ENCODE peak calls at places on chromosomes 12 and 14, in nine cellular contexts. F, L, U, G, B, R, Q, J and Y are unnamed samples. For H3K4me1, the result is how much of the 10 kb centered on the place peaks cover.

GRCh38 chr14:31084385-31084784 is 58.2 kb upstream of the STRN3 start:
- DNase-seq in U (no peak), J (no peak), F (peak), Q (no peak), L (no peak), B (no peak), G (no peak), R (no peak), Y (no peak)

GRCh38 chr12:75781532-75782046 is 250.0 kb downstream of the PHLDA1 start:
- DNase-seq in U (no peak), B (no peak), Q (no peak), L (peak), J (no peak), F (no peak), R (no peak), G (peak), Y (no peak)

GRCh38 chr12:126055521-126055920 is 990.3 kb downstream of the AACS start:
- DNase-seq in L (peak), G (no peak), F (no peak), J (no peak), B (no peak), Q (no peak), U (no peak), R (no peak), Y (no peak)

GRCh38 chr12:94263011-94263786 is 114.8 kb downstream of the PLXNC1 start:
- DNase-seq in U (no peak), R (no peak), B (no peak), J (no peak), Q (peak), F (peak), G (no peak), L (no peak), Y (no peak)

GRCh38 chr12:19462441-19462840 is 23.1 kb downstream of the AEBP2 start:
- DNase-seq in G (no peak), L (no peak), J (no peak), F (no peak), R (no peak), Q (no peak), B (no peak), U (no peak), Y (no peak)

GRCh38 chr14:96461950-96462798 is 40.0 kb upstream of the PAPOLA start:
- DNase-seq in L (no peak), Q (no peak), J (no peak), R (peak), U (no peak), G (no peak), B (no peak), F (peak), Y (no peak)

GRCh38 chr12:124495194-124495983 is 72.0 kb downstream of the NCOR2 start:
- DNase-seq in R (no peak), U (no peak), B (no peak), G (no peak), J (no peak), L (no peak), F (no peak), Q (no peak), Y (no peak)

GRCh38 chr12:99920561-99920960 is 64.2 kb downstream of the ANKS1B start:
- DNase-seq in Q (no peak), G (no peak), R (no peak), F (peak), J (no peak), L (no peak), B (no peak), U (no peak), Y (no peak)

GRCh38 chr12:63403256-63403655 is 252.3 kb upstream of the AVPR1A start:
- DNase-seq in J (no peak), G (no peak), L (no peak), F (no peak), B (no peak), R (no peak), Q (no peak), U (no peak), Y (no peak)

GRCh38 chr14:63492391-63492790 is 50.8 kb downstream of the PPP2R5E start:
- DNase-seq in Q (no peak), L (peak), J (no peak), R (no peak), G (no peak), B (no peak), U (no peak), F (no peak), Y (no peak)

GRCh38 chr12:1369942-1370620 is 224.3 kb downstream of the FBXL14 start:
- DNase-seq in Q (no peak), R (no peak), B (no peak), G (no peak), J (no peak), F (no peak), L (peak), U (no peak), Y (no peak)

GRCh38 chr14:60301685-60302084 is 52.7 kb downstream of the PPM1A start:
- DNase-seq in L (no peak), R (no peak), B (no peak), G (no peak), J (no peak), U (no peak), F (no peak), Q (no peak), Y (no peak)

GRCh38 chr12:3065300-3065699 is 11.9 kb upstream of the TSPAN9 start:
- DNase-seq in G (no peak), F (no peak), Q (no peak), L (no peak), J (no peak), B (no peak), R (no peak), U (no peak), Y (no peak)

GRCh38 chr12:19529933-19530630 is 90.8 kb downstream of the AEBP2 start:
- DNase-seq in R (no peak), L (peak), Q (no peak), F (no peak), G (no peak), U (no peak), B (no peak), J (no peak), Y (no peak)

GRCh38 chr14:105087963-105088811 is 23.0 kb upstream of the GPR132 start:
- DNase-seq in G (peak), F (peak), Q (peak), R (peak), J (peak), B (peak), L (peak), U (peak), Y (peak)

GRCh38 chr14:73243341-73243740 is 6.0 kb downstream of the PAPLN start:
- DNase-seq in Q (no peak), F (no peak), U (no peak), B (no peak), G (no peak), L (no peak), R (no peak), J (no peak), Y (no peak)

GRCh38 chr12:52636592-52637258 is 15.3 kb downstream of the KRT2 start:
- DNase-seq in G (no peak), L (no peak), U (no peak), B (peak), J (no peak), F (no peak), Q (no peak), R (no peak), Y (no peak)

GRCh38 chr12:78571953-78572352 is 292.6 kb upstream of the SYT1 start:
- DNase-seq in G (no peak), U (no peak), F (peak), Q (peak), L (no peak), B (no peak), J (no peak), R (no peak), Y (no peak)

GRCh38 chr12:3176754-3177153 is 99.6 kb downstream of the TSPAN9 start:
- DNase-seq in L (no peak), U (no peak), Q (no peak), G (no peak), J (no peak), F (no peak), R (no peak), B (no peak), Y (no peak)

GRCh38 chr14:61627612-61628011 is 67.7 kb upstream of the HIF1A start:
- DNase-seq in U (no peak), Q (no peak), R (no peak), B (no peak), J (no peak), F (no peak), G (no peak), L (no peak), Y (no peak)

GRCh38 chr14:33488547-33488946 is 462.3 kb downstream of the EGLN3 start:
- DNase-seq in Q (no peak), R (no peak), U (no peak), F (no peak), G (no peak), J (no peak), L (no peak), B (no peak), Y (no peak)

GRCh38 chr12:50542448-50542847 is 37.7 kb downstream of the DIP2B start:
- DNase-seq in R (no peak), U (no peak), J (no peak), B (no peak), G (peak), L (peak), Q (no peak), F (no peak), Y (no peak)

GRCh38 chr14:85214471-85214870 is 315.5 kb upstream of the FLRT2 start:
- DNase-seq in R (no peak), J (no peak), F (no peak), U (no peak), G (no peak), L (peak), B (no peak), Q (no peak), Y (no peak)

DNA sequence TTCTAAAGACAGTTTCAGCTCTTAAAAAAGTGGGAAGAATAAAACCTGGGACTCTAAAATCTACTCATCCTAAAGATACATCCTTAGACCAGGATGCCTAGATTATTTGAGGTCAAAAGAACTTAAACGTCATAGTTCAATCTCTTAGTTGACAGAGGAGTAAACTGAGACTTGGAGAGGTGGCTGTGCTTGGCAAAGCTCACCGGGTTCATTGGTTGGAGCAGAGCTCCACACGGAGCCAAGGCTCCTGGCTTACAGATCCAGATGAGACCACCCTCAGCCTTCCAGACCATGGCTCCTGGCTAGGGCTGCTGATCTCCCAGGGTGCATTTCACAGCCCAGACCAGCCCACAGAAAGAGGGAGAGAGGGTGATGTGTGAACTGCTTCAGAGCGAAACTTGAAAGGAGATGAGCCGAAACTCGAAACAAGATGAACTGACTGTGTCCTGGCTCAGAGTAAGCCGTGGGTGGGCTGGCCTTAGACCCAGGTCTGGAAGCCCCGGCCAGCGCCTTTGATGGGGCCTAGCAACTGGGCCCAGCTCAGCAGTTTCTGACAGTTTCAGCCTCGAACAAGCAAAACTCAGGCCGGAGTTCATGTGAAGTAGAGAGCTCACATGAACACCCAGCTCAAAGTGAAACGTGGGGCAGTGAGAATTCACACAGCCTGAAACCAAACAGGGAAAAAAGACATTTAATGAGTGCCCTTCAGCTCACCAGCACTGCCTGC is 1044.8 kb downstream of the BCL11B start:
- DNase-seq in J (no peak), Q (no peak), F (no peak), U (no peak), B (no peak), L (no peak), R (no peak), G (no peak), Y (no peak)
- H3K4me1 ChIP-seq in J (under half), Q (under half), F (under half), U (under half), B (under half), L (under half), R (under half), G (under half), Y (under half)

DNA sequence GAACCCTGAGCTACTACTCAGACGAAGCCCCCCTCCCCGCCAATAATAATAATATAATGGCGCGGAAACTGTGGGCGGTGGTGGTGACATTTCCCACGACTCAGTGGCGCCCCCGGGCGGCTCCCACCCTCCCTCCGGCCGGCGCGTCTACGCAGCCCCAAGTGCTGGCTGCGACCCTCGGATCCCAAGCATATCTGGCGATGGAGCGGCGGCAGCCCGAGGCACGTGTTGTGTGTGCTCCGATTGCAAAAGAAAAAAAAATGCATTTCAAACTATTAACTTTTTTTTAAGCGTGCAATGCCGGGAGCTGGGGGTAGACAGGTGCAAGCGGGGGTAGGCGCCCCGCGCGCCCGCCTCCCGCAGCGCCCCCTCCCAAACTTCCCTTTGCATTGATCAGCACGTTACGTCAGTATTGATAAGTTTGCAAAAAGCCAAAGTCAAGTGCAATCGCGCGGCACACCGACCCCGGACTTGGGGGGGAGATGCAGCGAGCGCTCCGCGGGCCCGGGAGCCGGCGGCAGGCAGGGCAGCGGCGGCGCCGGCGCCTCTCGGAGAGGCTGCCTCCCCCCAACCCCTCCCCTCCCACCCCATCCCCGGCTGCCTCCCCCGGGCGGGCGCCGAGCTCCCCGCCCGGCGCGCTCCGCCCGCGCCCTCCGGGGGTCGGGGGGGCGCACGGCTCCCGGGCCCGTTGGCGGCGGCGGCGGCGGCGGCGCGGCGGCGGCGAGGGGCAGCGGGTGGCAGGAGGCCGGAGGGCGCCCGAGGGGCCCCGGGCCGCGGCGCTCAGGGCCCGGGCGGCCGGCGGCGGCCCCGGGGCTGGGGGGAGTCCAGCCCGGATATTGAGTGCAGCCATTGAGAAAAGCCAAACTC is 113.1 kb upstream of the MYL2 start:
- DNase-seq in J (no peak), L (no peak), R (no peak), Q (no peak), U (no peak), G (no peak), B (no peak), F (peak), Y (no peak)
- H3K4me3 ChIP-seq in J (no peak), L (no peak), R (no peak), Q (no peak), U (peak), G (peak), B (peak), F (peak), Y (no peak)

DNA sequence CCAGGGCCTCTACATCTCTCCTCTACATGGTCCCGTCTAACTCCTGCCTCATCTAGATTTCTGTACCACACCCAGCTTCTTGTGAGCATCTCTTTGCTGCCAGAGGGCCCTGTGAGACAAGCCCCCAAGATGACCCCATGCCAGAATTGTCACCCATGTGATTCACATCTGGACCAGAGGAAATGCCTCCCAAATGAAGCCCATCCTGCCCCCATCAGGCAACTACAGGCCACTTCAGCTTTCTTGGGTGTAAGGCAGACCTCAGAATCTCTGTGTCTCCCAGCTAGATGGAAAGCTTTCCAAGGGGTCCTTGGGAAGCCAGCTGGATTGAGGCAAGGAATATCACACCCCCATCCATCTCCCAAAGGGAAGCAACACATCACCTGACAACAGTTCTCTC is 9.3 kb upstream of the OAS3 start:
- DNase-seq in R (no peak), L (no peak), J (no peak), F (peak), B (no peak), Q (no peak), U (no peak), G (no peak), Y (no peak)
- TF ChIP-seq CTCF in R (no peak), L (no peak), J (no peak), F (peak), B (no peak), Q (no peak), U (no peak), G (no peak), Y (no peak)

DNA sequence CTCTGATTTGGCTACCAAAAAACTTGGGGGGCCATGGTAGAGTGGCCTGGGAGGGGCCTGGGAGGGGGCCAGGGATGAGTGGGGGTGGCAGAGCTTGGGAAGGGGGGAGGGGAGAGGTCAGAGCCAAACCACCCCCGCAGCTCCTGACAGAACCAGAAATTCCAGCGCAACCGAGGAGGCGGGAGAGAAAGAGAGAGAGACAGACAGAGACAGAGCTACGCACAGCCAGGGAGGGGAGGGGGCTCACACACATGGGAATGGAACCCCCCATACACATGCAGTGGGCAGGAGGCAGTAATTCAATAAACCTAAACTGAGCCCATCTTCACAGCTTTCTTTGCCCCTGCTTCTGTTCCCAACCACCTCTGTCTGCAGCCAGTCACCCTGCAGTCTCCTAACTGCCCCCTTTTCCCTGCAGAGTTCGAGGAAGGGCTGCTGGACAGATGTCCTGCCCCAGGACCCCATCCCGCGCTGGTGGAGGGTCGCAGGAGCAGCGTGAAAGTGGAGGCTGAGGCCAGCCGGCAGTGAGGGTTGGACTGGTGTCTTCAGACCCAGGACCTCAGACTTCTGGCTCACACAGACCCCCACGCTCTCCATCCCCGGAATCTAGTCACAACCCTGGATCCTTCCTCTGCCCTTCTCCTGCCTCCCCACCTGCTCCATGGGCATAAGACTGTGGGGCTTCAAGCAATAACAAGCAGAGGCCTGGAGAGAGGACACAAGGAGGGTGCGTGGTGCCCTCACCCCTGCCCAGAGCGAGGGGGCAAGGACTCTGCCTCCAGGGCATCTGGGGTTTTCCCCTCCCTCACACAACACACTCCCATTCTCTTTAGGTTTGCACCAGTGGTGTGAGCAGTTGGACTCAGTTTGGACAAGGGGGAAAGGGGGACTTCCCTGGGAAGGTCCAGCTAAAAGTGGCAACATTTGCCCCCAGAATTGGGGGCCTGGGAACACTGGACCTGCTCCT is 5.6 kb downstream of the NAB2 start:
- DNase-seq in Q (no peak), F (no peak), L (no peak), B (no peak), U (peak), R (no peak), G (no peak), J (no peak), Y (no peak)
- H3K4me1 ChIP-seq in Q (under half), F (under half), L (under half), B (under half), U (half or more), R (under half), G (under half), J (under half), Y (under half)

DNA sequence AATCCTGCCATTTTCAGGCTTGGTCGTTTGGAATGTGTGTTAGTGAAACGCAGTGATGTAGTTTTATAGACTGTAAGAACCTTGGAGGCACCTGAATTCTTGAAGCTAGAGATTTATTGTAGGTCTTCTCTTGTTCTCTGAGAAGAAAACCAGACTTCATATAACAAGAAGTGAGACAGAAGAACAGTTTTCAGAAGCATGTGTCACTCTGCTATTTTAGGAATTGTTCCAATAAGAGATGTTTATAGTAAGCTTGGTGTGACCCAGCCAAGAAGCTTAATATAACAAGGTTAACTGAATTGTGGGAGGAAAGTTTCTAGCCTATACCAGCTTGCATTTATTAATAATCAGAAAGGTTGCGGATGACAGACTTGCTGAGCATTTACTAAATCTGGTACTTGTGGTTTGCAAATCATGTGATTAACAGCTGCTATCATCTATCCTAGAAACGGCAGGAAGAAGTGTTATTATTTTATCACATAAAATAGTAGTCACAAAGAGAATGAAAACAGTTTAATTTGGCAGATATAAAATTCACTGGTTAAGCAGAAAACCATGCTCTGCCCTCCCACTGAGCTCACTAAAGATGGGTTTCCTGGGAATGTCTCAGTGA is 49.2 kb upstream of the BCAT1 start:
- DNase-seq in G (no peak), Q (no peak), R (no peak), U (no peak), L (peak), F (no peak), J (no peak), B (no peak), Y (no peak)
- H3K4me3 ChIP-seq in G (no peak), Q (no peak), R (no peak), U (no peak), L (no peak), F (no peak), J (no peak), B (peak), Y (no peak)

GRCh38 chr14:35689000-35689460 is 120.1 kb downstream of the RALGAPA1 start:
- DNase-seq in F (no peak), R (no peak), U (no peak), B (no peak), J (no peak), Q (no peak), L (no peak), G (no peak), Y (no peak)

GRCh38 chr14:35682802-35683201 is 126.3 kb downstream of the RALGAPA1 start:
- DNase-seq in F (no peak), B (no peak), G (no peak), U (no peak), Q (no peak), J (no peak), L (peak), R (no peak), Y (no peak)

GRCh38 chr14:35688427-35688826 is 120.7 kb downstream of the RALGAPA1 start:
- DNase-seq in F (no peak), G (no peak), J (no peak), Q (no peak), L (no peak), R (no peak), B (no peak), U (no peak), Y (no peak)

GRCh38 chr14:35687335-35687939 is 121.7 kb downstream of the RALGAPA1 start:
- DNase-seq in G (peak), R (no peak), Q (no peak), B (no peak), U (no peak), J (no peak), L (peak), F (peak), Y (no peak)
- TF ChIP-seq CTCF in G (peak), R (peak), Q (peak), B (peak), U (no peak), J (peak), L (peak), F (peak), Y (peak)

GRCh38 chr12:128813392-128813791 is 10.4 kb downstream of the SLC15A4 start:
- DNase-seq in L (peak), R (no peak), F (no peak), U (peak), J (no peak), B (no peak), Q (no peak), G (no peak), Y (no peak)
- H3K4me1 ChIP-seq in L (under half), R (under half), F (under half), U (under half), J (half or more), B (under half), Q (under half), G (under half), Y (under half)